ENCODE peak calls at places on chromosomes 3 and 15, in seven cellular contexts. L is CD4-positive, alpha-beta T cell; Y is heart right ventricle; R is foreskin fibroblast; G is breast epithelium; B is H9; A is glutamatergic neuron. Z is an unnamed sample.

GRCh38 chr3:151228291-151229125 is 25.5 kb upstream of the GPR171 start:
- DNase-seq in R (peak), Y (no peak), L (no peak), B (no peak), A (no peak), G (no peak), Z (peak)

GRCh38 chr3:188000361-188000861 is 153.5 kb upstream of the LPP start:
- DNase-seq in G (no peak), A (peak), B (no peak), Y (no peak), R (no peak), L (no peak), Z (no peak)

GRCh38 chr3:473284-473800 is 276.8 kb downstream of the CHL1 start:
- DNase-seq in G (no peak), R (no peak), B (no peak), Y (no peak), L (no peak), A (no peak), Z (no peak)

GRCh38 chr3:108620250-108620649 is 30.7 kb downstream of the DZIP3 start:
- DNase-seq in G (no peak), L (no peak), Y (no peak), A (no peak), B (no peak), R (no peak), Z (no peak)

GRCh38 chr3:65732060-65732933 is 306.4 kb downstream of the MAGI1 start:
- DNase-seq in Y (no peak), B (no peak), A (no peak), R (peak), L (no peak), G (no peak), Z (peak)

GRCh38 chr3:112358311-112358780 is 25.4 kb downstream of the CD200 start:
- DNase-seq in B (no peak), A (no peak), G (no peak), R (no peak), Y (no peak), L (no peak), Z (no peak)

GRCh38 chr15:44734839-44735481 is 1.4 kb upstream of the TRIM69 start:
- DNase-seq in L (no peak), B (no peak), A (no peak), G (no peak), R (no peak), Y (no peak), Z (no peak)

GRCh38 chr3:25724948-25725645 is 58.1 kb downstream of the NGLY1 start:
- DNase-seq in L (no peak), A (no peak), R (no peak), B (no peak), G (no peak), Y (no peak), Z (no peak)

GRCh38 chr3:167115331-167115934 is 264.7 kb downstream of the ZBBX start:
- DNase-seq in Y (no peak), G (no peak), R (no peak), A (no peak), B (no peak), L (no peak), Z (no peak)

GRCh38 chr15:40909662-40910625 is 15.7 kb downstream of the VPS18 start:
- DNase-seq in L (no peak), Y (peak), R (peak), G (no peak), A (no peak), B (peak), Z (no peak)

GRCh38 chr3:171055336-171056178 is 29.0 kb upstream of the SLC2A2 start:
- DNase-seq in B (no peak), R (peak), Y (no peak), L (no peak), G (no peak), A (no peak), Z (no peak)

DNA sequence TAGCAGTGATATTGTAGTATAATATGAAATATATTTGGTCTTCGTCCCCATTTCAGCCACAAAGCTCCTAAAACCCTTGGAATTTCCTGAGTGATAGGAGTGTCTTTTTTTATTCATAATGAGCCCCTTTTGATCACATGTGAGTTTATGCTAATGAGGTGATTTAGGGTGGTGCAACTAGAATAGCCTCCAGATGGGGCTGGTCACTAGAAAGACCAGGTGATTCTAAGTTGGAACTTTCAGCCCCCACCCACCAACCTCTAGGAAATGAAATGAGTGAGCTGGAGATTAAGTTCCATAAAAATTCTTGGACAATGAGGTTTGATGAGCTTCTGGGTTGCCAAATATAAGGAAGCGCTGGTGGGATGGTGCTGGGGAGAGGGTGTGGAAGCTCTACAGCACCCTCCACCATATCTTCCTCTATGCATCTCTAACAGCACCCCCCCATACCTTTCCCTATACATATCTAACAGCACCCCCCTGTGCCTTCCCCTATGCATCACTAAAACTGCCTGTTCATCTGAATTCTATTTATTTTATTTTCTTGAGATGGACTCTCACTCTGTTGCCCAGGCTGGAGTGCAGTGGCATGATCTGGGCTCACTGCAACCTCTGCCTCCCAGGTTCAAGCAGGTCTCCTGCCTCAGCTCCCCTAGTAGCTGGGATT is 2.1 kb upstream of the SMCO1 start:
- DNase-seq in R (no peak), L (no peak), Y (no peak), G (no peak), A (no peak), B (no peak), Z (no peak)
- TF ChIP-seq CTCF in R (no peak), L (no peak), Y (no peak), G (no peak), A (no peak), B (peak), Z (no peak)

DNA sequence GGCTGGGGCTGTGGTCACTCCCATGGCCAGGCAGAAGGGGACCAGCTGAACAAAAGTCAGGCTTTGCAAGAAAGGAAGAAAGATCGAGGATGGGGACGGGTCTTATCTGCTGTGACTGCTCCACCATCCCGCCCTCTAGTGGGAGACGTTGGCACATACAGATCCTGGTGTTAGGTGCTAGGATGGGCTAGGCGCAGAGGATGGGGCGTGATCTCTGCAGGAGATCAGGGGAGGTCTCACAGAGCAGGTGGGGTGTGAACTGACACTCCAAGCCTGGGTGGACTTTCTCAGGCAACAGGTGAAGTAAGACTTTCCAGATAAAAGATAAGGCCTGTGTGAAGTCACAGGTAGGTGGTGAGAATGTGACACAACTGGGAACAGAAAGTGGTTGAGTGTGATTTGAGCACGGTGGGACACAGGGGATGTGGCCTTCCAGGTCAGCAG is 141.9 kb upstream of the SMAD3 start:
- DNase-seq in Y (no peak), L (peak), A (peak), R (peak), G (no peak), B (peak), Z (no peak)
- TF ChIP-seq CTCF in Y (peak), L (peak), A (peak), R (peak), G (no peak), B (peak), Z (peak)

DNA sequence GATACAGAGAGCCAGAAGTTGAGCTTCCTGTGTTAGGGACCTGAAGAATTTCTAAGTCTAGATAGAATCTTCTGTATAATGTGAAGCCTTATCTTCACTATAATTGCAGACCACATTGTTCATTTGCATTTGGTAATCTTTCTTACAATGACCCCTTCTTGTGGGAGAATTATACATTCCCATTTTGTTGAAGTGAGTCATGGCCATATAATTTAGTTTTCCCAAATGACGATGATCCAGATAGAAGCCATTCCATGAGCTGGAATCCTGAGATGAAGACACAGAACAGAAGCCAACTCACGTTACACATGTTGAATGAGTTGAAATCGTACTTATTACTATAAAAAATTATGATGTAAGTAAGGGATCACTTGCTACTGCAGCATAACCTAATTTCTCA is 187.8 kb downstream of the TUSC7 start:
- DNase-seq in Y (no peak), R (no peak), L (no peak), G (no peak), B (no peak), A (no peak), Z (no peak)
- TF ChIP-seq CTCF in Y (no peak), R (no peak), L (no peak), G (no peak), B (no peak), A (no peak), Z (no peak)

DNA sequence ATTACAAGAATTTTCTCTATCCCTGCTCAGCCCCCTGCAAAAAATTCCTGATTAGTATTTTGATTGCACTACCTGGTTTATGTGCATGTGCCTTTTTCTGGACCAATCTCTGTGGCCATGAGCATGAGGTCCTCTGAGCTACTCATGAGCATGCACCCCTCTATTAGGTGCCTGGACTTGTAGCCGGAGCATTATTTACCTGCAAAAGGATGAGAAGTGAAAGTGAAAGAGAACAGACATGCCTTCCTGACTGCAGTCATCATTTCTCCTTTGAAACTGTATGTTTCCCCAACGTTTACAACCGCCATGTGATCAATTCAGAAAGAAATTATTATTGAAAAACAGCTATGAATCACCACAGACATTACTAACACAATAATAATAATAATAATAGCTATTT is 1008.8 kb downstream of the ROBO2 start:
- DNase-seq in L (no peak), Y (no peak), R (peak), G (no peak), A (no peak), B (no peak), Z (no peak)
- TF ChIP-seq CTCF in L (no peak), Y (no peak), R (no peak), G (no peak), A (no peak), B (no peak), Z (no peak)

Z was measured in AG09319.